ENCODE peak calls at places on chromosomes 1 and 21, in five cellular contexts. F is M059J; G is stimulated activated CD8-positive, alpha-beta memory T cell treated with anti-CD3 and anti-CD28 coated beads, Interleukin-7, amount 100 ng/mL, for 1 hour; L is sciatic nerve; V is HuH-7. K is an unnamed sample.
A peak's percentile ranks its signal among the peaks of the same experiment; 100 is the strongest.

GRCh38 chr1:207752456-207753132 is 740 bp downstream of the CD46 start:
- DNase-seq in F (peak; percentile 47), G (no peak), L (no peak), V (no peak), K (no peak)

GRCh38 chr1:119367332-119368124 is 1.1 kb upstream of the HAO2 start:
- DNase-seq in F (peak; percentile 49), G (no peak), L (no peak), V (peak; percentile 20), K (no peak)

GRCh38 chr21:37658994-37659458 is 257.2 kb downstream of the KCNJ6 start:
- DNase-seq in F (peak; percentile 92), G (no peak), L (no peak), V (no peak), K (no peak)

GRCh38 chr1:183548136-183548535 is 42.1 kb downstream of the NCF2 start:
- DNase-seq in F (no peak), G (no peak), L (no peak), V (no peak), K (no peak)

GRCh38 chr1:203286161-203286984 is 18.9 kb upstream of the BTG2 start:
- DNase-seq in F (no peak), G (no peak), L (peak; percentile 55), V (no peak), K (no peak)

GRCh38 chr1:25825605-25826004 is 5.9 kb downstream of the MTFR1L start:
- DNase-seq in F (peak; percentile 39), G (no peak), L (no peak), V (no peak), K (no peak)

GRCh38 chr1:30185313-30185712 is 538.1 kb downstream of the MATN1 start:
- DNase-seq in F (no peak), G (no peak), L (no peak), V (no peak), K (no peak)

GRCh38 chr1:47656719-47657685 is 219.2 kb downstream of the FOXD2 start:
- DNase-seq in F (no peak), G (no peak), L (peak; percentile 84), V (no peak), K (no peak)

GRCh38 chr1:180235502-180236239 is 5.6 kb downstream of the LHX4 start:
- DNase-seq in F (no peak), G (no peak), L (no peak), V (no peak), K (no peak)

GRCh38 chr1:155934097-155934932 is at the start of gene KHDC4:
- DNase-seq in F (peak; percentile 99), G (peak; percentile 84), L (peak; percentile 96), V (peak; percentile 94), K (peak; percentile 98)

GRCh38 chr21:37751268-37751975 is 164.8 kb downstream of the KCNJ6 start:
- DNase-seq in F (no peak), G (no peak), L (no peak), V (no peak), K (no peak)

GRCh38 chr1:211609120-211610024 is 30.4 kb upstream of the SLC30A1 start:
- DNase-seq in F (peak; percentile 71), G (no peak), L (no peak), V (no peak), K (no peak)

GRCh38 chr1:232921416-232921815 is 29.0 kb upstream of the NTPCR start:
- DNase-seq in F (no peak), G (no peak), L (no peak), V (no peak), K (no peak)

GRCh38 chr1:234778215-234779159 is 168.5 kb upstream of the IRF2BP2 start:
- DNase-seq in F (peak; percentile 36), G (no peak), L (peak; percentile 72), V (no peak), K (no peak)